ENCODE peak calls at places on chromosome 1, in six cellular contexts. One of them, this sample, is unnamed.

GRCh38 chr1:202179828-202180750 is 13.5 kb upstream of the LGR6 start:
- DNase-seq in GM12878: no peak
- DNase-seq in K562: no peak
- DNase-seq in endothelial cell of umbilical vein: no peak
- DNase-seq in A549: no peak
- DNase-seq in HepG2: no peak
- DNase-seq in this sample: no peak

GRCh38 chr1:50425376-50426107 is 2.3 kb upstream of the DMRTA2 start:
- DNase-seq in GM12878: no peak
- DNase-seq in K562: no peak
- DNase-seq in endothelial cell of umbilical vein: no peak
- DNase-seq in HepG2: no peak
- DNase-seq in A549: peak
- DNase-seq in this sample: no peak

GRCh38 chr1:24912359-24913273 is 17.5 kb downstream of the RUNX3 start:
- DNase-seq in A549: no peak
- DNase-seq in endothelial cell of umbilical vein: no peak
- DNase-seq in K562: no peak
- DNase-seq in GM12878: no peak
- DNase-seq in HepG2: no peak
- DNase-seq in this sample: no peak

GRCh38 chr1:169701261-169701802 is 10.1 kb downstream of the SELL start:
- DNase-seq in A549: no peak
- DNase-seq in K562: no peak
- DNase-seq in endothelial cell of umbilical vein: no peak
- DNase-seq in HepG2: no peak
- DNase-seq in GM12878: no peak
- DNase-seq in this sample: no peak

GRCh38 chr1:161816201-161816600 is 50.1 kb downstream of the ATF6 start:
- DNase-seq in A549: no peak
- DNase-seq in GM12878: no peak
- DNase-seq in K562: no peak
- DNase-seq in endothelial cell of umbilical vein: no peak
- DNase-seq in HepG2: peak
- DNase-seq in this sample: peak

GRCh38 chr1:165226326-165226725 is 130.2 kb downstream of the LMX1A start:
- DNase-seq in HepG2: no peak
- DNase-seq in endothelial cell of umbilical vein: no peak
- DNase-seq in K562: no peak
- DNase-seq in GM12878: no peak
- DNase-seq in A549: no peak
- DNase-seq in this sample: no peak

GRCh38 chr1:30718636-30719405 is 4.6 kb downstream of the MATN1 start:
- DNase-seq in HepG2: peak
- DNase-seq in A549: peak
- DNase-seq in GM12878: peak
- DNase-seq in endothelial cell of umbilical vein: peak
- DNase-seq in K562: no peak
- DNase-seq in this sample: peak

GRCh38 chr1:114235956-114236355 is 82.3 kb upstream of the SYT6 start:
- DNase-seq in endothelial cell of umbilical vein: no peak
- DNase-seq in A549: no peak
- DNase-seq in GM12878: no peak
- DNase-seq in K562: no peak
- DNase-seq in HepG2: no peak
- DNase-seq in this sample: no peak

GRCh38 chr1:119132179-119132578 is 8.3 kb downstream of the WARS2 start:
- DNase-seq in K562: no peak
- DNase-seq in HepG2: no peak
- DNase-seq in GM12878: no peak
- DNase-seq in endothelial cell of umbilical vein: no peak
- DNase-seq in A549: no peak
- DNase-seq in this sample: peak

GRCh38 chr1:236302941-236303340 is 21.2 kb upstream of the ERO1B start:
- DNase-seq in endothelial cell of umbilical vein: no peak
- DNase-seq in A549: no peak
- DNase-seq in HepG2: peak
- DNase-seq in K562: no peak
- DNase-seq in GM12878: no peak
- DNase-seq in this sample: no peak

GRCh38 chr1:30420519-30421050 is 302.8 kb downstream of the MATN1 start:
- DNase-seq in endothelial cell of umbilical vein: no peak
- DNase-seq in K562: no peak
- DNase-seq in GM12878: no peak
- DNase-seq in HepG2: no peak
- DNase-seq in A549: no peak
- DNase-seq in this sample: no peak

GRCh38 chr1:68051475-68051874 is 1.0 kb upstream of the DIRAS3 start:
- DNase-seq in K562: no peak
- DNase-seq in A549: no peak
- DNase-seq in HepG2: no peak
- DNase-seq in endothelial cell of umbilical vein: peak
- DNase-seq in GM12878: no peak
- DNase-seq in this sample: no peak

GRCh38 chr1:19762175-19762779 is 37.4 kb downstream of the TMCO4 start:
- DNase-seq in K562: peak
- DNase-seq in HepG2: peak
- DNase-seq in GM12878: no peak
- DNase-seq in A549: peak
- DNase-seq in endothelial cell of umbilical vein: peak
- DNase-seq in this sample: peak

GRCh38 chr1:179190861-179191260 is 38.6 kb downstream of the ABL2 start:
- DNase-seq in K562: no peak
- DNase-seq in HepG2: no peak
- DNase-seq in endothelial cell of umbilical vein: peak
- DNase-seq in GM12878: no peak
- DNase-seq in A549: no peak
- DNase-seq in this sample: no peak

GRCh38 chr1:63622847-63623566 is 29.8 kb downstream of the PGM1 start:
- DNase-seq in A549: no peak
- DNase-seq in endothelial cell of umbilical vein: no peak
- DNase-seq in GM12878: peak
- DNase-seq in K562: no peak
- DNase-seq in HepG2: no peak
- DNase-seq in this sample: no peak

GRCh38 chr1:55402676-55403464 is 187.7 kb upstream of the USP24 start:
- DNase-seq in HepG2: no peak
- DNase-seq in endothelial cell of umbilical vein: no peak
- DNase-seq in A549: no peak
- DNase-seq in K562: no peak
- DNase-seq in GM12878: no peak
- DNase-seq in this sample: no peak

GRCh38 chr1:219917851-219918466 is 10.4 kb downstream of the SLC30A10 start:
- DNase-seq in HepG2: peak
- DNase-seq in K562: no peak
- DNase-seq in endothelial cell of umbilical vein: no peak
- DNase-seq in A549: no peak
- DNase-seq in GM12878: no peak
- DNase-seq in this sample: peak

DNA sequence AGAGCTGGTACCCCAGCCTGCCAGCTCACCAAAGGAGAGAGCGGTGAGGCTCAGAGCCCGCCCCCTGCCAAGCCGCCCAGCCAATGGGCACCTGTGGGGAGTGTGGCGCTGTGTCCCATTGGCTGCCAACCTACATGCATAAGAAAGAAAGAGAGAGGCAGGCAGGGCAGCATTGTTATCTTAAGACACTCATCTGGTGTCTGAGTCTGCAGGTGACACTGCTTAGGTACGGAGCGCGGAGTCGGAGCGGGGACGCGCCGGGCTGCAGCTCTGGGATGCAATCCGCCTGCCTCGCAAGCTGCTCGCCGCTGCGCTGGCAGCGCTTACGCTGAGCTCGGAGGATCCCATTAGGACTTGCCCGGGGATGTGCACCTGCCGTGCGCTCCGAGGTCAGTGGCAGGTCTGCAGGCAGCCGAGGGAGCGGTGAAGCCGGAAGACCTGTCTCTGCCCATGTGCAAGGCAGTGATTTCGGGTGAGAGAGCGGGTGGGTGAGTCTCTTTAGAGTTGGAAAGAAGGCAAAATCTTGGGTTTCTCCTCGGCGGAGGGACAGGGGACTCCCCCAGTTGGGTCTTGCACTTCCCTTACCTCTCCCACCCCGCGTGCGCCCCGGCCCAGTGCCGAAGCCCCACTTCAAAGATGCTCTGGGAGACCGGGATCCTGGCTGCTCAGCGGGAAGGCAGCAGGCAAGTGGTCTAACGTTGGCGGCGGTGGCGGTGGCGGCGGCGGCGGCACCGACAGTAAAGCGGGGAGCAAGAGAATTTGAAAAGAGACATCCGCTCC is at the start of gene BRINP2:
- DNase-seq in endothelial cell of umbilical vein: peak
- DNase-seq in K562: no peak
- DNase-seq in GM12878: no peak
- DNase-seq in A549: peak
- DNase-seq in HepG2: no peak
- DNase-seq in this sample: no peak
- TF ChIP-seq MYC in endothelial cell of umbilical vein: no peak
- TF ChIP-seq MYC in K562: no peak
- TF ChIP-seq MYC in GM12878: no peak
- TF ChIP-seq MYC in A549: no peak
- TF ChIP-seq MYC in HepG2: no peak
- TF ChIP-seq MYC in this sample: no peak

GRCh38 chr1:212558665-212559480 is 49.7 kb upstream of the ATF3 start:
- DNase-seq in HepG2: peak
- DNase-seq in K562: peak
- DNase-seq in endothelial cell of umbilical vein: peak
- DNase-seq in A549: peak
- DNase-seq in GM12878: peak
- DNase-seq in this sample: peak
- TF ChIP-seq POLR2A in HepG2: no peak
- TF ChIP-seq POLR2A in K562: peak
- TF ChIP-seq POLR2A in endothelial cell of umbilical vein: peak
- TF ChIP-seq POLR2A in A549: no peak
- TF ChIP-seq POLR2A in GM12878: peak
- TF ChIP-seq POLR2A in this sample: peak

GRCh38 chr1:117290855-117291254 is 76.4 kb upstream of the MAN1A2 start:
- DNase-seq in HepG2: no peak
- DNase-seq in A549: no peak
- DNase-seq in GM12878: no peak
- DNase-seq in endothelial cell of umbilical vein: no peak
- DNase-seq in K562: no peak
- DNase-seq in this sample: no peak
- TF ChIP-seq MAX in HepG2: no peak
- TF ChIP-seq MAX in A549: no peak
- TF ChIP-seq MAX in GM12878: no peak
- TF ChIP-seq MAX in endothelial cell of umbilical vein: no peak
- TF ChIP-seq MAX in K562: no peak
- TF ChIP-seq MAX in this sample: no peak

GRCh38 chr1:207670192-207670591 is 25.3 kb downstream of the CR1L start:
- DNase-seq in HepG2: no peak
- DNase-seq in GM12878: peak
- DNase-seq in A549: no peak
- DNase-seq in endothelial cell of umbilical vein: no peak
- DNase-seq in K562: no peak
- DNase-seq in this sample: no peak

GRCh38 chr1:207670997-207671396 is 26.1 kb downstream of the CR1L start:
- DNase-seq in A549: no peak
- DNase-seq in K562: no peak
- DNase-seq in endothelial cell of umbilical vein: no peak
- DNase-seq in HepG2: no peak
- DNase-seq in GM12878: no peak
- DNase-seq in this sample: no peak

GRCh38 chr1:207669469-207670111 is 24.7 kb downstream of the CR1L start:
- DNase-seq in HepG2: no peak
- DNase-seq in endothelial cell of umbilical vein: no peak
- DNase-seq in A549: no peak
- DNase-seq in K562: no peak
- DNase-seq in GM12878: no peak
- DNase-seq in this sample: no peak

DNA sequence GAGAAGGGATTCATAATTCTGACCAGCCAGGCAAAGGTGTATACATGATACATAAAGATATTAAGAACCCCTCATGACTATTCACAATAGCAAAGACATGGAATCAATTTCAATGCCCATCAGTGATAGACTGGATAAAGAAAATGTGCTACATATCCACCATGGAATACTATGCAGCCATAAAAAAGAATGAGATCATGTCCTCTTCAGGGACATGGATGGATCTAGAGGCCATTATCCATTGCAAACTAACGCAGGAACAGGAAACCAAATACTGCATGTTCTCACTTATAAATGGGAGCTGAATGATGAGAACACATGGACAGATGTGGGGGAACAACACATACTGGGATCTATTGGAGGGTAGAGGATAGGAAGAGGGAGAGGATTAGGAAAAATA is 21.4 kb downstream of the CR1L start:
- DNase-seq in A549: no peak
- DNase-seq in GM12878: no peak
- DNase-seq in HepG2: no peak
- DNase-seq in K562: no peak
- DNase-seq in endothelial cell of umbilical vein: no peak
- DNase-seq in this sample: no peak
- TF ChIP-seq MYC in A549: no peak
- TF ChIP-seq MYC in GM12878: no peak
- TF ChIP-seq MYC in HepG2: no peak
- TF ChIP-seq MYC in K562: no peak
- TF ChIP-seq MYC in endothelial cell of umbilical vein: no peak
- TF ChIP-seq MYC in this sample: no peak